ENCODE peak calls at places on chromosome 9, in nine cellular contexts. One of them, this sample, is unnamed.

GRCh38 chr9:131630206-131630831 is 85.0 kb downstream of the PRRT1B start:
- DNase-seq in HCT116: no peak
- DNase-seq in transverse colon: peak; percentile 60
- DNase-seq in MM.1S: no peak
- DNase-seq in endodermal cell: no peak
- DNase-seq in uterus: no peak
- DNase-seq in GM12865: peak; percentile 80
- DNase-seq in fibroblast of lung: no peak
- DNase-seq in esophagus squamous epithelium: no peak
- DNase-seq in this sample: no peak

GRCh38 chr9:81687521-81688261 is 1.7 kb downstream of the TLE1 start:
- DNase-seq in HCT116: no peak
- DNase-seq in transverse colon: peak; percentile 70
- DNase-seq in MM.1S: no peak
- DNase-seq in endodermal cell: peak; percentile 93
- DNase-seq in uterus: peak; percentile 61
- DNase-seq in GM12865: peak; percentile 47
- DNase-seq in fibroblast of lung: no peak
- DNase-seq in esophagus squamous epithelium: no peak
- DNase-seq in this sample: no peak

GRCh38 chr9:17742065-17742464 is 163.2 kb downstream of the SH3GL2 start:
- DNase-seq in HCT116: no peak
- DNase-seq in transverse colon: no peak
- DNase-seq in MM.1S: no peak
- DNase-seq in endodermal cell: peak; percentile 81
- DNase-seq in uterus: no peak
- DNase-seq in GM12865: no peak
- DNase-seq in fibroblast of lung: no peak
- DNase-seq in esophagus squamous epithelium: no peak
- DNase-seq in this sample: no peak

GRCh38 chr9:18947772-18948391 is 85.1 kb downstream of the SAXO1 start:
- DNase-seq in HCT116: no peak
- DNase-seq in transverse colon: no peak
- DNase-seq in MM.1S: no peak
- DNase-seq in endodermal cell: no peak
- DNase-seq in uterus: no peak
- DNase-seq in GM12865: no peak
- DNase-seq in fibroblast of lung: no peak
- DNase-seq in esophagus squamous epithelium: no peak
- DNase-seq in this sample: no peak

GRCh38 chr9:113701741-113702422 is 174.2 kb upstream of the ZNF618 start:
- DNase-seq in HCT116: no peak
- DNase-seq in transverse colon: no peak
- DNase-seq in MM.1S: no peak
- DNase-seq in endodermal cell: peak; percentile 64
- DNase-seq in uterus: no peak
- DNase-seq in GM12865: no peak
- DNase-seq in fibroblast of lung: no peak
- DNase-seq in esophagus squamous epithelium: no peak
- DNase-seq in this sample: no peak

GRCh38 chr9:12424243-12424642 is 268.9 kb upstream of the TYRP1 start:
- DNase-seq in HCT116: no peak
- DNase-seq in transverse colon: no peak
- DNase-seq in MM.1S: no peak
- DNase-seq in endodermal cell: no peak
- DNase-seq in uterus: no peak
- DNase-seq in GM12865: no peak
- DNase-seq in fibroblast of lung: no peak
- DNase-seq in esophagus squamous epithelium: no peak
- DNase-seq in this sample: no peak

GRCh38 chr9:127903557-127904475 is 4.4 kb upstream of the ST6GALNAC6 start:
- DNase-seq in HCT116: no peak
- DNase-seq in transverse colon: peak; percentile 91
- DNase-seq in MM.1S: no peak
- DNase-seq in endodermal cell: peak; percentile 91
- DNase-seq in uterus: peak; percentile 78
- DNase-seq in GM12865: peak; percentile 95
- DNase-seq in fibroblast of lung: no peak
- DNase-seq in esophagus squamous epithelium: no peak
- DNase-seq in this sample: no peak

GRCh38 chr9:22913518-22913917 is 466.9 kb downstream of the DMRTA1 start:
- DNase-seq in HCT116: no peak
- DNase-seq in transverse colon: no peak
- DNase-seq in MM.1S: peak; percentile 27
- DNase-seq in endodermal cell: no peak
- DNase-seq in uterus: no peak
- DNase-seq in GM12865: peak; percentile 70
- DNase-seq in fibroblast of lung: no peak
- DNase-seq in esophagus squamous epithelium: no peak
- DNase-seq in this sample: no peak

GRCh38 chr9:97237311-97237786 is 70.1 kb upstream of the CCDC180 start:
- DNase-seq in HCT116: no peak
- DNase-seq in transverse colon: no peak
- DNase-seq in MM.1S: no peak
- DNase-seq in endodermal cell: peak; percentile 70
- DNase-seq in uterus: no peak
- DNase-seq in GM12865: no peak
- DNase-seq in fibroblast of lung: no peak
- DNase-seq in esophagus squamous epithelium: no peak
- DNase-seq in this sample: no peak

GRCh38 chr9:114409842-114410241 is 22.1 kb upstream of the AKNA start:
- DNase-seq in HCT116: no peak
- DNase-seq in transverse colon: no peak
- DNase-seq in MM.1S: no peak
- DNase-seq in endodermal cell: no peak
- DNase-seq in uterus: no peak
- DNase-seq in GM12865: no peak
- DNase-seq in fibroblast of lung: no peak
- DNase-seq in esophagus squamous epithelium: no peak
- DNase-seq in this sample: no peak

GRCh38 chr9:124453586-124454191 is 3.4 kb downstream of the ADGRD2 start:
- DNase-seq in HCT116: peak; percentile 21
- DNase-seq in transverse colon: peak; percentile 65
- DNase-seq in MM.1S: no peak
- DNase-seq in endodermal cell: peak; percentile 92
- DNase-seq in uterus: no peak
- DNase-seq in GM12865: no peak
- DNase-seq in fibroblast of lung: no peak
- DNase-seq in esophagus squamous epithelium: no peak
- DNase-seq in this sample: no peak

GRCh38 chr9:85212209-85212608 is 529.5 kb downstream of the AGTPBP1 start:
- DNase-seq in HCT116: peak; percentile 46
- DNase-seq in transverse colon: no peak
- DNase-seq in MM.1S: no peak
- DNase-seq in endodermal cell: no peak
- DNase-seq in uterus: no peak
- DNase-seq in GM12865: no peak
- DNase-seq in fibroblast of lung: no peak
- DNase-seq in esophagus squamous epithelium: no peak
- DNase-seq in this sample: peak; percentile 77

GRCh38 chr9:85215936-85216335 is 525.8 kb downstream of the AGTPBP1 start:
- DNase-seq in HCT116: no peak
- DNase-seq in transverse colon: no peak
- DNase-seq in MM.1S: no peak
- DNase-seq in endodermal cell: no peak
- DNase-seq in uterus: no peak
- DNase-seq in GM12865: no peak
- DNase-seq in fibroblast of lung: peak; percentile 5
- DNase-seq in esophagus squamous epithelium: no peak
- DNase-seq in this sample: no peak

GRCh38 chr9:85212887-85213286 is 528.9 kb downstream of the AGTPBP1 start:
- DNase-seq in HCT116: peak; percentile 80
- DNase-seq in transverse colon: peak; percentile 17
- DNase-seq in MM.1S: no peak
- DNase-seq in endodermal cell: no peak
- DNase-seq in uterus: no peak
- DNase-seq in GM12865: no peak
- DNase-seq in fibroblast of lung: peak; percentile 24
- DNase-seq in esophagus squamous epithelium: no peak
- DNase-seq in this sample: peak; percentile 72

GRCh38 chr9:85215416-85215815 is 526.3 kb downstream of the AGTPBP1 start:
- DNase-seq in HCT116: no peak
- DNase-seq in transverse colon: no peak
- DNase-seq in MM.1S: no peak
- DNase-seq in endodermal cell: no peak
- DNase-seq in uterus: no peak
- DNase-seq in GM12865: no peak
- DNase-seq in fibroblast of lung: no peak
- DNase-seq in esophagus squamous epithelium: no peak
- DNase-seq in this sample: no peak

DNA sequence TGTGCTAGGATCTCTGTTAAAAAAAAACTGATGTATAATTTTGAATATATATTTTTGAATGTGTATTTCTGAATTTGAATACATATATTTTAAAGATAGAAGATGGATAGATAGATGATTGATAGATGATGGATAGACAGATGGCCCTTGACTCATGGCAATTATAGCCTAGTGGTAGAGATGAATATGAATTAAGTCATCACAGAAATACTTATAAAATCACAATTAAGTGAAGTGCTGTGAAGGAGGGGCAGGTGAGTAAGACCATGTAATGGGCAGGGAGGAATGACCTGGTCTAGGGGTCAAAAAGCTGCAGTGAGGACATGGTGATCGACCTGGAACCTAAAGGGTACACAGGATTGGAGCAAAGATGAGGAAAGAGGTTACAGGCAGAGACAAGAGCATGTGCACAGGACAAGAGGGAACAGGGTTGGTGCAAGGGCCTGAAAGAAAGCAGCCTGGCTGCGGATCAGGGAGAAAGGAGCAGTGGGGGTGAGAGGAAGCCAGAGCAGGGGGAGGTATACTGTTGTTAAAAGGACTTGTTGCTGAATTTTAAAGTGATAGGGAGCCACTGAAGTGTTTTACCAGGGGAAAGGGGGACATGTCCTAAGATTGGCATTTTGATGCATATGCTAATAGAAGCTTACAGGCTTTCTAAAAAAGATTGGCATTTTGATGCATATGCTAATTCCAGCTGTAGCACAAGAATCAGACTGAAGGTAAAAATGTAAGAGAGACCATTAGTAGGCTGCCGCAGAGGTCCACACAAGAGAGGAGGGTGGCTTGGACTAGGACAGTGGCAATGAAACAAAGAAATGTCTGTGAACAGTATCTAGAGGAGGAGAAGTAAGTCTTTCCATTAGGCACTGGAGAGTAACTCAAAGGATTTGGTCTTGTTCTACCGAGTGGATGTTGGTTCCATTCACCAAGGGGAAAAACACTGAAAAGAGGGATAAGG is 527.8 kb downstream of the AGTPBP1 start:
- DNase-seq in HCT116: no peak
- DNase-seq in transverse colon: no peak
- DNase-seq in MM.1S: no peak
- DNase-seq in endodermal cell: peak; percentile 62
- DNase-seq in uterus: no peak
- DNase-seq in GM12865: no peak
- DNase-seq in fibroblast of lung: no peak
- DNase-seq in esophagus squamous epithelium: no peak
- DNase-seq in this sample: no peak
- H3K4me3 ChIP-seq in HCT116: no peak overlapping the region
- H3K4me3 ChIP-seq in transverse colon: no peak overlapping the region
- H3K4me3 ChIP-seq in MM.1S: no peak overlapping the region
- H3K4me3 ChIP-seq in endodermal cell: no peak overlapping the region
- H3K4me3 ChIP-seq in uterus: no peak overlapping the region
- H3K4me3 ChIP-seq in GM12865: no peak overlapping the region
- H3K4me3 ChIP-seq in fibroblast of lung: no peak overlapping the region
- H3K4me3 ChIP-seq in esophagus squamous epithelium: no peak overlapping the region
- H3K4me3 ChIP-seq in this sample: no peak overlapping the region

GRCh38 chr9:125519741-125520140 is 187.3 kb downstream of the MAPKAP1 start:
- DNase-seq in HCT116: no peak
- DNase-seq in transverse colon: no peak
- DNase-seq in MM.1S: no peak
- DNase-seq in endodermal cell: no peak
- DNase-seq in uterus: no peak
- DNase-seq in GM12865: no peak
- DNase-seq in fibroblast of lung: no peak
- DNase-seq in esophagus squamous epithelium: no peak
- DNase-seq in this sample: no peak
- TF ChIP-seq CTCF in HCT116: no peak
- TF ChIP-seq CTCF in transverse colon: no peak
- TF ChIP-seq CTCF in MM.1S: no peak
- TF ChIP-seq CTCF in endodermal cell: no peak
- TF ChIP-seq CTCF in uterus: no peak
- TF ChIP-seq CTCF in GM12865: no peak
- TF ChIP-seq CTCF in fibroblast of lung: no peak
- TF ChIP-seq CTCF in esophagus squamous epithelium: no peak
- TF ChIP-seq CTCF in this sample: no peak

DNA sequence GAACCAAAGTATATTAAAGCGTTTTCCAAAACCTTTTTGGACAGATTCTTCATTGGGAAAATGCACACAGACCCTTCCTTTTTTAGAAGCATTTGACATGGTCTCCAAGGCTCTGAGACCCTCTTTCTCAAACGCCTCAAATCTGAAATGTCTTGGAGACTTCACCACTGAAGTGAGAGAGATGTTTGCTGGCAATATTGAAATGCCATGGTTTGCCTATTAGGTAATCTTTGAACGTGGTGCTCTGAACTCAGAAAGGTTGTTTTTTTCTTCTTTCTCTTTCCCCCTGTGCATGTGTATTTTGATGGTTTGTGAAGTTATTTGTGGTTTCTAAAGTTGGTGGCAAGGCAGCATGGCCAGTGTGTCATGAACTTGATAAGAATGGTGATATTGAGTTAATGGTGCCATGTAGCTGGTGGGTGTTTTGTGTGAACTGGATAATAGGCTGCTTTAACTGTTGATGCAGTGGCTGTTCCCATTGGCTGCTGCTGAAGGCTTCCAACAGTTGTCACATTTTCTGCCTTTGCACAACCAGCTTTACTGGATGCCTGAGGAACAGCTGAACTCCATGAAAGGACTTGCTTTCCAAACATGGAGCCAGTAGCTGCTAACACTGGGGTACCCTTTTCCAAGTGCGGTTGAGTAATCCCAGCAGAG is 1.7 kb downstream of the PALM2AKAP2 start:
- DNase-seq in HCT116: no peak
- DNase-seq in transverse colon: no peak
- DNase-seq in MM.1S: no peak
- DNase-seq in endodermal cell: no peak
- DNase-seq in uterus: no peak
- DNase-seq in GM12865: no peak
- DNase-seq in fibroblast of lung: peak; percentile 47
- DNase-seq in esophagus squamous epithelium: no peak
- DNase-seq in this sample: no peak
- H3K4me3 ChIP-seq in HCT116: no peak overlapping the region
- H3K4me3 ChIP-seq in transverse colon: no peak overlapping the region
- H3K4me3 ChIP-seq in MM.1S: no peak overlapping the region
- H3K4me3 ChIP-seq in endodermal cell: no peak overlapping the region
- H3K4me3 ChIP-seq in uterus: peak overlapping the region; percentile 44
- H3K4me3 ChIP-seq in GM12865: no peak overlapping the region
- H3K4me3 ChIP-seq in fibroblast of lung: peak overlapping the region; percentile 88
- H3K4me3 ChIP-seq in esophagus squamous epithelium: no peak overlapping the region
- H3K4me3 ChIP-seq in this sample: peak overlapping the region; percentile 8

DNA sequence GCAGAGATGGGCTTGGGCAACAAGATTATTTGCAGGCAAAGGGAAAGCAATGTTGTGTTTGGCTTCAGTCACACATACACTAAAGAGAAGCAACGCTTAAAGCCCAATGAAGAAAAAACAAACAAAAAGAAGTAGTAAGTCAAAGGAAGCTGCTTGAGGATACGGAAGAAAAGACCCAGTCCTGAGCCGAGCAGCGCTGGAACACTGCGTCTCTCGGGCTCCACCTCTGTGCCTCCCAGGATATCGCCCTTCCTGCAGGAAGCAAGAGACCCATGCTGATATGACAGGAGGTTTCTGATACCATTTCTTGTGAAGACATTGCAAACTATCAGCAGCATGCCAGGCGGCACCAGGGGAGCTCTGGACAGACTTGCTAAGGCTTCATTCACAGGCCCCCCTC is 9.9 kb downstream of the GNAQ start:
- DNase-seq in HCT116: no peak
- DNase-seq in transverse colon: peak; percentile 60
- DNase-seq in MM.1S: no peak
- DNase-seq in endodermal cell: peak; percentile 59
- DNase-seq in uterus: no peak
- DNase-seq in GM12865: no peak
- DNase-seq in fibroblast of lung: no peak
- DNase-seq in esophagus squamous epithelium: no peak
- DNase-seq in this sample: no peak
- TF ChIP-seq CTCF in HCT116: no peak
- TF ChIP-seq CTCF in transverse colon: peak; percentile 26
- TF ChIP-seq CTCF in MM.1S: no peak
- TF ChIP-seq CTCF in endodermal cell: peak; percentile 41
- TF ChIP-seq CTCF in uterus: no peak
- TF ChIP-seq CTCF in GM12865: no peak
- TF ChIP-seq CTCF in fibroblast of lung: no peak
- TF ChIP-seq CTCF in esophagus squamous epithelium: no peak
- TF ChIP-seq CTCF in this sample: peak; percentile 11

This sample was measured in kidney epithelial cell.